ENCODE peak calls at places on chromosomes 5 and 9, in five cellular contexts. T is stimulated activated CD8-positive, alpha-beta memory T cell treated with anti-CD3 and anti-CD28 coated beads, Interleukin-4, amount 100 ng/mL, for 1 hour; B is GM20000; Q is activated T-cell treated with anti-CD3 and anti-CD28 coated beads, Interleukin-2, amount 50 U/mL, for 4 hours; H is GM12864. L is an unnamed sample.

GRCh38 chr5:137398175-137398574 is 101.0 kb downstream of the SPOCK1 start:
- DNase-seq in H (no peak), T (no peak), B (no peak), Q (no peak), L (no peak)

GRCh38 chr5:69493235-69493925 is 790 bp downstream of the OCLN start:
- DNase-seq in Q (no peak), T (no peak), B (peak; percentile 80), H (no peak), L (peak; percentile 91)

GRCh38 chr5:89374144-89374784 is 491.3 kb upstream of the MEF2C start:
- DNase-seq in Q (no peak), T (no peak), H (no peak), B (no peak), L (no peak)

GRCh38 chr5:10977011-10977410 is 216.0 kb upstream of the DAP start:
- DNase-seq in Q (no peak), H (no peak), T (no peak), B (no peak), L (no peak)

GRCh38 chr5:87733918-87734317 is 321.2 kb upstream of the CCNH start:
- DNase-seq in Q (no peak), T (no peak), B (no peak), H (no peak), L (no peak)

GRCh38 chr9:88537743-88538055 is 2.7 kb downstream of the NXNL2 start:
- DNase-seq in B (no peak), H (no peak), Q (no peak), T (no peak), L (peak; percentile 96)

GRCh38 chr5:59360130-59360555 is 533.4 kb downstream of the PDE4D start:
- DNase-seq in B (no peak), H (no peak), T (no peak), Q (no peak), L (no peak)

GRCh38 chr9:137088121-137088520 is 1.3 kb downstream of the MAN1B1 start:
- DNase-seq in Q (no peak), T (no peak), H (no peak), B (no peak), L (peak; percentile 65)

GRCh38 chr5:143205386-143205785 is 198.1 kb downstream of the NR3C1 start:
- DNase-seq in B (no peak), Q (no peak), T (no peak), H (no peak), L (peak; percentile 88)

GRCh38 chr9:128634651-128635262 is 21.9 kb downstream of the DYNC2I2 start:
- DNase-seq in B (no peak), Q (no peak), H (no peak), T (no peak), L (no peak)

GRCh38 chr5:163387970-163388369 is 49.4 kb upstream of the CCNG1 start:
- DNase-seq in B (no peak), Q (no peak), T (no peak), H (no peak), L (no peak)

GRCh38 chr9:93698140-93698908 is 121.9 kb downstream of the PHF2 start:
- DNase-seq in T (no peak), H (no peak), B (no peak), Q (no peak), L (no peak)

GRCh38 chr9:136342191-136343120 is 15.1 kb downstream of the GPSM1 start:
- DNase-seq in B (peak; percentile 87), Q (peak; percentile 46), H (no peak), T (peak; percentile 42), L (peak; percentile 93)

GRCh38 chr5:122311400-122311887 is 593 bp upstream of the SNCAIP start:
- DNase-seq in H (no peak), B (no peak), T (no peak), Q (no peak), L (peak; percentile 72)

GRCh38 chr9:27655454-27655853 is 82.2 kb upstream of the C9orf72 start:
- DNase-seq in Q (no peak), T (no peak), H (no peak), B (no peak), L (peak; percentile 29)

GRCh38 chr5:125798311-125798710 is 624.9 kb upstream of the GRAMD2B start:
- DNase-seq in T (no peak), H (no peak), B (no peak), Q (no peak), L (peak; percentile 42)

GRCh38 chr5:143585970-143586369 is 182.5 kb upstream of the NR3C1 start:
- DNase-seq in B (no peak), H (no peak), T (no peak), Q (no peak), L (no peak)

GRCh38 chr5:131209506-131210191 is 38.9 kb downstream of the LYRM7 start:
- DNase-seq in Q (peak; percentile 27), T (no peak), H (peak; percentile 81), B (peak; percentile 73), L (no peak)

GRCh38 chr5:100643473-100643872 is 108.3 kb downstream of the FAM174A start:
- DNase-seq in Q (no peak), B (no peak), T (no peak), H (no peak), L (no peak)

GRCh38 chr9:75432888-75433287 is 344.6 kb downstream of the OSTF1 start:
- DNase-seq in T (no peak), Q (no peak), B (no peak), H (no peak), L (no peak)

GRCh38 chr9:21871256-21871975 is 69.0 kb downstream of the MTAP start:
- DNase-seq in H (no peak), B (no peak), T (no peak), Q (no peak), L (no peak)

GRCh38 chr5:177393206-177393765 is 7.2 kb downstream of the PFN3 start:
- DNase-seq in Q (no peak), H (no peak), B (no peak), T (no peak), L (peak; percentile 73)

GRCh38 chr9:123678038-123678877 is 251.7 kb downstream of the DENND1A start:
- DNase-seq in H (no peak), T (no peak), Q (no peak), B (no peak), L (peak; percentile 51)

GRCh38 chr5:120293796-120294195 is 170.3 kb upstream of the PRR16 start:
- DNase-seq in Q (no peak), H (no peak), T (no peak), B (no peak), L (peak; percentile 0)

GRCh38 chr9:131672451-131672850 is 67.4 kb downstream of the RAPGEF1 start:
- DNase-seq in B (no peak), Q (no peak), H (no peak), T (no peak), L (peak; percentile 50)

GRCh38 chr5:149913449-149914419 is 30.9 kb downstream of the PDE6A start:
- DNase-seq in Q (no peak), T (no peak), H (no peak), B (no peak), L (no peak)

GRCh38 chr5:66356011-66356565 is 212.0 kb downstream of the SREK1 start:
- DNase-seq in T (no peak), H (no peak), Q (no peak), B (no peak), L (peak; percentile 76)

GRCh38 chr5:108507631-108508030 is 125.7 kb upstream of the FBXL17 start:
- DNase-seq in Q (no peak), T (no peak), H (no peak), B (no peak), L (no peak)

GRCh38 chr9:14836885-14837284 is 73.3 kb downstream of the FREM1 start:
- DNase-seq in H (no peak), B (no peak), T (no peak), Q (no peak), L (no peak)

GRCh38 chr5:78547731-78548189 is 100.8 kb downstream of the LHFPL2 start:
- DNase-seq in B (no peak), H (no peak), T (no peak), Q (no peak), L (peak; percentile 88)

GRCh38 chr5:98929123-98929981 is 545 bp upstream of the CHD1 start:
- DNase-seq in T (peak; percentile 89), H (peak; percentile 87), B (peak; percentile 87), Q (peak; percentile 90), L (peak; percentile 98)

GRCh38 chr5:107808671-107809137 is 138.0 kb upstream of the EFNA5 start:
- DNase-seq in H (no peak), B (no peak), T (no peak), Q (no peak), L (peak; percentile 26)

GRCh38 chr5:91296691-91297143 is 86.4 kb downstream of the ARRDC3 start:
- DNase-seq in T (no peak), Q (no peak), B (no peak), H (no peak), L (peak; percentile 86)

GRCh38 chr9:134678671-134679443 is 37.3 kb downstream of the COL5A1 start:
- DNase-seq in B (no peak), T (no peak), Q (no peak), H (no peak), L (peak; percentile 56)

GRCh38 chr5:59709346-59709821 is 184.1 kb downstream of the PDE4D start:
- DNase-seq in H (no peak), T (no peak), Q (no peak), B (no peak), L (no peak)

GRCh38 chr5:138557677-138558076 is 14.6 kb upstream of the ETF1 start:
- DNase-seq in Q (no peak), T (no peak), H (no peak), B (no peak), L (no peak)

L was measured in osteoblast.